ENCODE peak calls at places on chromosomes 7 and 10, in six cellular contexts. One of them, this sample, is unnamed.
A peak's percentile ranks its signal among the peaks of the same experiment; 100 is the strongest.

GRCh38 chr7:3688061-3688460 is 387.0 kb downstream of the SDK1 start:
- DNase-seq in activated CD4-positive, alpha-beta T cell treated with anti-CD3 and anti-CD28 coated beads, Interleukin-2, amount 50 U/mL, for 48 hours: no peak
- DNase-seq in ELR: no peak
- DNase-seq in CD4-positive, alpha-beta T cell: no peak
- DNase-seq in progenitor cell of endocrine pancreas: no peak
- DNase-seq in KG1: no peak
- DNase-seq in this sample: no peak

GRCh38 chr10:132846631-132847415 is 60.9 kb upstream of the NKX6-2 start:
- DNase-seq in ELR: no peak
- DNase-seq in progenitor cell of endocrine pancreas: peak; percentile 8
- DNase-seq in KG1: no peak
- DNase-seq in CD4-positive, alpha-beta T cell: no peak
- DNase-seq in activated CD4-positive, alpha-beta T cell treated with anti-CD3 and anti-CD28 coated beads, Interleukin-2, amount 50 U/mL, for 48 hours: no peak
- DNase-seq in this sample: no peak

GRCh38 chr7:11716185-11716584 is 115.8 kb downstream of the THSD7A start:
- DNase-seq in ELR: peak; percentile 54
- DNase-seq in KG1: no peak
- DNase-seq in progenitor cell of endocrine pancreas: no peak
- DNase-seq in activated CD4-positive, alpha-beta T cell treated with anti-CD3 and anti-CD28 coated beads, Interleukin-2, amount 50 U/mL, for 48 hours: no peak
- DNase-seq in CD4-positive, alpha-beta T cell: no peak
- DNase-seq in this sample: no peak

GRCh38 chr7:95715274-95715673 is 57.1 kb upstream of the DYNC1I1 start:
- DNase-seq in progenitor cell of endocrine pancreas: no peak
- DNase-seq in KG1: no peak
- DNase-seq in CD4-positive, alpha-beta T cell: no peak
- DNase-seq in ELR: no peak
- DNase-seq in activated CD4-positive, alpha-beta T cell treated with anti-CD3 and anti-CD28 coated beads, Interleukin-2, amount 50 U/mL, for 48 hours: no peak
- DNase-seq in this sample: no peak

GRCh38 chr10:12018438-12019342 is 23.9 kb downstream of the UPF2 start:
- DNase-seq in ELR: no peak
- DNase-seq in progenitor cell of endocrine pancreas: no peak
- DNase-seq in activated CD4-positive, alpha-beta T cell treated with anti-CD3 and anti-CD28 coated beads, Interleukin-2, amount 50 U/mL, for 48 hours: no peak
- DNase-seq in CD4-positive, alpha-beta T cell: no peak
- DNase-seq in KG1: no peak
- DNase-seq in this sample: no peak

GRCh38 chr7:27214587-27214950 is 14.7 kb upstream of the HOXA13 start:
- DNase-seq in ELR: no peak
- DNase-seq in KG1: no peak
- DNase-seq in activated CD4-positive, alpha-beta T cell treated with anti-CD3 and anti-CD28 coated beads, Interleukin-2, amount 50 U/mL, for 48 hours: no peak
- DNase-seq in progenitor cell of endocrine pancreas: no peak
- DNase-seq in CD4-positive, alpha-beta T cell: no peak
- DNase-seq in this sample: no peak

GRCh38 chr7:2892571-2892970 is 48.5 kb upstream of the GNA12 start:
- DNase-seq in activated CD4-positive, alpha-beta T cell treated with anti-CD3 and anti-CD28 coated beads, Interleukin-2, amount 50 U/mL, for 48 hours: no peak
- DNase-seq in ELR: no peak
- DNase-seq in CD4-positive, alpha-beta T cell: no peak
- DNase-seq in KG1: no peak
- DNase-seq in progenitor cell of endocrine pancreas: no peak
- DNase-seq in this sample: no peak

GRCh38 chr10:122498521-122498920 is 37.2 kb downstream of the HTRA1 start:
- DNase-seq in KG1: no peak
- DNase-seq in activated CD4-positive, alpha-beta T cell treated with anti-CD3 and anti-CD28 coated beads, Interleukin-2, amount 50 U/mL, for 48 hours: no peak
- DNase-seq in progenitor cell of endocrine pancreas: no peak
- DNase-seq in CD4-positive, alpha-beta T cell: no peak
- DNase-seq in ELR: no peak
- DNase-seq in this sample: no peak

GRCh38 chr10:47238331-47239095 is 61.5 kb upstream of the GDF10 start:
- DNase-seq in activated CD4-positive, alpha-beta T cell treated with anti-CD3 and anti-CD28 coated beads, Interleukin-2, amount 50 U/mL, for 48 hours: no peak
- DNase-seq in CD4-positive, alpha-beta T cell: peak; percentile 29
- DNase-seq in progenitor cell of endocrine pancreas: no peak
- DNase-seq in KG1: no peak
- DNase-seq in ELR: no peak
- DNase-seq in this sample: no peak

GRCh38 chr10:60298408-60299389 is 91.0 kb downstream of the ANK3 start:
- DNase-seq in activated CD4-positive, alpha-beta T cell treated with anti-CD3 and anti-CD28 coated beads, Interleukin-2, amount 50 U/mL, for 48 hours: no peak
- DNase-seq in KG1: no peak
- DNase-seq in progenitor cell of endocrine pancreas: no peak
- DNase-seq in CD4-positive, alpha-beta T cell: no peak
- DNase-seq in ELR: no peak
- DNase-seq in this sample: no peak

GRCh38 chr10:16429539-16429938 is 7.3 kb upstream of the PTER start:
- DNase-seq in ELR: no peak
- DNase-seq in CD4-positive, alpha-beta T cell: no peak
- DNase-seq in KG1: no peak
- DNase-seq in activated CD4-positive, alpha-beta T cell treated with anti-CD3 and anti-CD28 coated beads, Interleukin-2, amount 50 U/mL, for 48 hours: no peak
- DNase-seq in progenitor cell of endocrine pancreas: no peak
- DNase-seq in this sample: peak; percentile 15

GRCh38 chr10:83990126-83990525 is 149.2 kb upstream of the GHITM start:
- DNase-seq in activated CD4-positive, alpha-beta T cell treated with anti-CD3 and anti-CD28 coated beads, Interleukin-2, amount 50 U/mL, for 48 hours: no peak
- DNase-seq in ELR: no peak
- DNase-seq in progenitor cell of endocrine pancreas: no peak
- DNase-seq in CD4-positive, alpha-beta T cell: no peak
- DNase-seq in KG1: no peak
- DNase-seq in this sample: no peak

GRCh38 chr7:1234794-1235500 is 2.3 kb downstream of the UNCX start:
- DNase-seq in CD4-positive, alpha-beta T cell: no peak
- DNase-seq in KG1: no peak
- DNase-seq in ELR: no peak
- DNase-seq in activated CD4-positive, alpha-beta T cell treated with anti-CD3 and anti-CD28 coated beads, Interleukin-2, amount 50 U/mL, for 48 hours: no peak
- DNase-seq in progenitor cell of endocrine pancreas: no peak
- DNase-seq in this sample: no peak

GRCh38 chr7:105838273-105839141 is 37.9 kb downstream of the ATXN7L1 start:
- DNase-seq in CD4-positive, alpha-beta T cell: no peak
- DNase-seq in progenitor cell of endocrine pancreas: no peak
- DNase-seq in activated CD4-positive, alpha-beta T cell treated with anti-CD3 and anti-CD28 coated beads, Interleukin-2, amount 50 U/mL, for 48 hours: no peak
- DNase-seq in KG1: no peak
- DNase-seq in ELR: no peak
- DNase-seq in this sample: no peak

GRCh38 chr7:39357648-39358047 is 208.6 kb upstream of the YAE1 start:
- DNase-seq in progenitor cell of endocrine pancreas: no peak
- DNase-seq in activated CD4-positive, alpha-beta T cell treated with anti-CD3 and anti-CD28 coated beads, Interleukin-2, amount 50 U/mL, for 48 hours: peak; percentile 8
- DNase-seq in KG1: no peak
- DNase-seq in CD4-positive, alpha-beta T cell: no peak
- DNase-seq in ELR: peak; percentile 6
- DNase-seq in this sample: no peak

GRCh38 chr7:157568785-157569584 is 232.2 kb downstream of the DNAJB6 start:
- DNase-seq in CD4-positive, alpha-beta T cell: peak; percentile 58
- DNase-seq in KG1: peak; percentile 2
- DNase-seq in progenitor cell of endocrine pancreas: no peak
- DNase-seq in ELR: peak; percentile 2
- DNase-seq in activated CD4-positive, alpha-beta T cell treated with anti-CD3 and anti-CD28 coated beads, Interleukin-2, amount 50 U/mL, for 48 hours: peak; percentile 61
- DNase-seq in this sample: no peak

GRCh38 chr7:74023037-74023436 is 4.9 kb upstream of the ELN start:
- DNase-seq in ELR: peak; percentile 86
- DNase-seq in progenitor cell of endocrine pancreas: no peak
- DNase-seq in CD4-positive, alpha-beta T cell: no peak
- DNase-seq in activated CD4-positive, alpha-beta T cell treated with anti-CD3 and anti-CD28 coated beads, Interleukin-2, amount 50 U/mL, for 48 hours: no peak
- DNase-seq in KG1: no peak
- DNase-seq in this sample: peak; percentile 44